ENCODE peak calls at places on chromosome 17, in four cellular contexts. Q is OCI-LY7; R is fibroblast of lung; O is CD8-positive, alpha-beta T cell. S is an unnamed sample.

GRCh38 chr17:76493505-76494167 is 7.6 kb downstream of the RHBDF2 start:
- DNase-seq in Q (peak; percentile 52), O (no peak), R (no peak), S (no peak)

GRCh38 chr17:12522743-12523181 is 142.9 kb upstream of the MYOCD start:
- DNase-seq in R (peak; percentile 79), O (no peak), Q (no peak), S (no peak)

GRCh38 chr17:46818929-46819859 is 702 bp upstream of the WNT3 start:
- DNase-seq in R (no peak), Q (no peak), O (no peak), S (no peak)

GRCh38 chr17:266701-267656 is 85.5 kb upstream of the DOC2B start:
- DNase-seq in Q (no peak), O (no peak), R (peak; percentile 58), S (no peak)

GRCh38 chr17:6868579-6868978 is 37.0 kb upstream of the TEKT1 start:
- DNase-seq in O (no peak), R (peak; percentile 25), Q (no peak), S (no peak)

GRCh38 chr17:77396610-77397009 is 255.8 kb downstream of the SEC14L1 start:
- DNase-seq in O (no peak), Q (no peak), R (no peak), S (no peak)

GRCh38 chr17:60585887-60586286 is 14.1 kb upstream of the PPM1D start:
- DNase-seq in O (no peak), Q (no peak), R (no peak), S (no peak)

GRCh38 chr17:8249621-8250020 is 532 bp downstream of the PFAS start:
- DNase-seq in R (no peak), O (no peak), Q (no peak), S (no peak)

GRCh38 chr17:14805348-14805747 is 459.8 kb downstream of the PMP22 start:
- DNase-seq in R (no peak), O (no peak), Q (peak; percentile 14), S (no peak)

GRCh38 chr17:67469208-67469980 is 92.3 kb downstream of the PITPNC1 start:
- DNase-seq in Q (no peak), R (peak; percentile 68), O (no peak), S (no peak)

GRCh38 chr17:27455914-27456680 is at the start of gene KSR1:
- DNase-seq in O (peak; percentile 68), R (peak; percentile 67), Q (peak; percentile 82), S (no peak)

GRCh38 chr17:66715745-66716156 is 119.2 kb upstream of the CACNG5 start:
- DNase-seq in O (no peak), R (peak; percentile 61), Q (peak; percentile 81), S (peak; percentile 77)

GRCh38 chr17:42612013-42612412 is 2.5 kb downstream of the TUBG1 start:
- DNase-seq in Q (no peak), R (no peak), O (no peak), S (no peak)
- TF ChIP-seq CTCF in Q (no peak), R (no peak), O (no peak), S (no peak)

GRCh38 chr17:19755821-19756510 is 7.9 kb upstream of the ALDH3A1 start:
- DNase-seq in R (no peak), Q (no peak), O (no peak), S (no peak)

GRCh38 chr17:19753049-19753444 is 4.9 kb upstream of the ALDH3A1 start:
- DNase-seq in R (peak; percentile 87), O (no peak), Q (no peak), S (peak; percentile 62)

GRCh38 chr17:19752216-19753048 is 4.3 kb upstream of the ALDH3A1 start:
- DNase-seq in R (no peak), O (no peak), Q (no peak), S (no peak)

GRCh38 chr17:19755392-19755791 is 7.3 kb upstream of the ALDH3A1 start:
- DNase-seq in O (no peak), Q (no peak), R (no peak), S (no peak)

DNA sequence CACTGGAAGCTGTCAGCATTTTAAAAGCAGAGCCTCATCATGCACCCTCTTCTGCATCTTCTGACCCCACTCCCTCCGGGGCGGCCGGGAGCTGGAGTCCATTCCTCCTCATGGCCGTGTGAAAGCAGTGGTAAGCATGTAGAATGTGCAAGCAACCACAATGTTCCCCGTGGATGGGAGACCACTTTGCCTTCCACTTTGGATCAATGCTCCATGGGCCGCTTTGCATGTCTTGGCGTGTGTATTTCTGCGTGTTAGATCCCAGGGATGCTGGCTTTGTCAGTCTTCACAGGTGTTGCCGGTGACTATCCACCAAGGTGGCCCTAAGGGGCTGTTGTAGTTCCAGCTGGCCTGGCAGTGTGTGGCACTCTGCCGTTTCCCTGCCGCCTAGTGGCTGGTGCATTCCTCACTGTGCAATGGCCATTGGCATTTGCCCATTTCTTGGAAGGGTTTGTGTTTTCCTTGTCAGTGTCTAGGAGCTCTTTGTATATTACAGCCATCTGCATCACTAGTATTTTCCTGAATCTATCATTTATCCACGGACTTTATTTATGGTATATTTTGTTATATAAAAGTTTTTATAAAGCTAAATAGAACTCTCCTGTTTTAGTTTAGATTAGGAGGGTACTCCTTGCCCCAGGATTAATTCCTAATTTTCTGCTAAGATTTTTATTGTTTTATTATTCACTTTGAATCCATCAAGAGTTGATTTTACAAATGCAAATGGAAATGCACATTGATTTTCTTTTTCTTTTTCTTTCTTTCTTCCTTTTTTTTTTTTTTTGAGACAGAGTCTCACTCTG is 5.8 kb upstream of the ALDH3A1 start:
- DNase-seq in O (no peak), R (no peak), Q (no peak), S (peak; percentile 64)
- TF ChIP-seq CTCF in O (no peak), R (peak; percentile 20), Q (peak; percentile 57), S (peak; percentile 91)

DNA sequence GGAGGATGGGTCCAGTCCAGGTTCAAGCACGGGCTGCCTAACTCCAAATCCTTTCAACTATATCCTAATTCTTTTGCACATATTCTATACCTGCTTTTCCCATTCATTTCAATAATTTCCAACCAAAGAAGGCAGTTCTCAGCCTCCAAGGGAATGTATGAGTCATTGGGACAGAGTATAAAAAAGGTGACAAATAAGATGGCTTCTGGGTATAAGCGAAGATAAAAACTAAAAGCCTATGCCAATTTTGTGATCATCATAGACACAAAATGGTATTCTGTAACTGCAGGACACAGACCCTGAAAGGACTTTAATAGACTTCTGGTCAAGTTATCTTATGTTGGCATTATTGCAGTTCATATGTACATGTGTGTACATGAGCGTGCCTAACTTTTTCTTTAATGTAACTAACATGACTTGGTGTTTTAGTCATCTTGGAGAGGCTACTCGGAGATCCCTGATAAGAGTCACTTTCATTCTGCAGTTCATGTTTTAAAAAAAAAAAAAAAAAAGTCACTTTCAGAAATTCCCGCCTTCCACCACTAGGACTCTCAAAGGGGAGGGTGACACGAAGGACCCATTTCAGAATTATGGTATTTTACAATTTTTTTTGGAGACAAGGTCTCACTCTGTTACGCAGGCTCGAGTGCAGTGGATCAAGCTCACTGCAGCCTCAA is 17.3 kb downstream of the COG1 start:
- DNase-seq in Q (no peak), R (no peak), O (no peak), S (no peak)
- TF ChIP-seq CTCF in Q (peak; percentile 65), R (peak; percentile 17), O (no peak), S (no peak)

GRCh38 chr17:36592316-36592710 is 634 bp downstream of the DHRS11 start:
- DNase-seq in R (peak; percentile 28), Q (no peak), O (no peak), S (no peak)
- TF ChIP-seq CTCF in R (no peak), Q (no peak), O (no peak), S (no peak)

DNA sequence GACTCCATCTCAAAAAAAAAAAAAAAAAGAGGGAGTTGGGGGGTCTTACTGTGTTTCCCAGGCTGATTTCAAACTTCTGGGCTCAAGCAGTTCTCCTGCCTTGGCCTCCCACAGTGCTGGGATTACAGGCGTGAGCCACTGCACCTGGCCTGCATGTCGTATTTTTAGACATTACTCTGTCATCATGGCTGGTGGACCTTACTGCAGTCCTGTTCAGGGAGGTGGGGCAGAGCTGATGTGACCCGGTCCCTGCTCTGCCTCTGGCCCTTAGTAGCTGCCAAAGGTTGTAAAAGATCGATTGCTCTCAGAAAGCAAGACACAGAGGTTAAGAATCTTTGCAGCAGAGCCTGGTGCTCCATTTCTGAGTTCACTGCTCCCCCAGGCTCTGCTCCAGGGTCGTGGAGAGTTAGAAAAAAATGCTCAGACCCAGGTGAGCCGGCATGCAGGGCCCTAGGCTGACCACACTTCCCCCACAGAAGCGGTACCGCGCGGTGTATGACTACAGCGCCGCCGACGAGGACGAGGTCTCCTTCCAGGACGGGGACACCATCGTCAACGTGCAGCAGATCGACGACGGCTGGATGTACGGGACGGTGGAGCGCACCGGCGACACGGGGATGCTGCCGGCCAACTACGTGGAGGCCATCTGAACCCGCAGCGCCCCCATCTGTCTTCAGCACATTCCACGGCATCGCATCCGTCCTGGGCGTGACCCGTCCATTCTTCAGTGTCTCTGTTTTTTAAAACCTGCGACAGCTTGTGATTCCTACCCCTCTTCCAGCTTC is 7.1 kb upstream of the LASP1NB start:
- DNase-seq in O (no peak), R (no peak), Q (no peak), S (no peak)
- TF ChIP-seq CTCF in O (no peak), R (no peak), Q (peak; percentile 31), S (no peak)

DNA sequence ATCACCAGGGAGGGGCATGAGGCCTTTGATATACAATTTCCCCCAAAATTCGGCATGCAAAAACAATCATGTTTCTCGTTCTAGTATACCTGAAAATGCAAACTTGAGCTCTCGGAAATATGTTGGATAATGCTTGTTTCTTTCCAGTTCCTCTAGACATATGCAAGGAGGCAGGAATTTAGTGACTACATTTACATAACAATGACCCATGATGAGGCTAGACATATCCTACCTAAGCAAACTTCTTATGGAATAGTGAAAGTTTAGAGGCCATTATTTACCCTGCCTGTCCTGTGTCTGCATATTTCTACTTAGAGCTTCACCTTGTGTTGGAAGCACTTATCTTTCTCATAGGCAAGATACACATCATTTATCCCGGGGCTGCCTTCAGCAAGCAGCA is 514.6 kb downstream of the KCNJ2 start:
- DNase-seq in Q (no peak), R (no peak), O (no peak), S (no peak)
- TF ChIP-seq CTCF in Q (no peak), R (no peak), O (no peak), S (no peak)

DNA sequence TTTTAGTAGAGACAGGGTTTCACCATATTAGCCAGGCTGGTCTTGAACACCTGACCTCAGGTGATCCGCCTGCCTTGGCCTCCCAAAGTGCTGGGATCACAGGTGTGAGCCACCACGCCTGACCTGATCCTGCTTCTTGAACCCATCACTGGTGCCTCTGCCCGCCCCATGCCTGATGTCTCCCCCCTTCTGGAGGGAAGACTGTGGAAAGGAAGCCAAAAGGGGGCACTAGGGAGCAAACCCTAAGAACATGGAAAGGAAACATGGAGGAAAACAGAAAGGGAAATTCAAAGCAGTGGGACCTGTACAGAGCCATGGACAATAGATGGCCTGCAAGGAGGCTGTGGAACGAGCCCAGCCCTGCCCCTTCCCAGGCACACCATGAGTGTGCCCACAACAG is 31.1 kb upstream of the FASN start:
- DNase-seq in Q (no peak), R (no peak), O (no peak), S (no peak)
- TF ChIP-seq CTCF in Q (peak; percentile 37), R (no peak), O (no peak), S (no peak)

S was measured in LNCaP clone FGC.